ENCODE peak calls at places on chromosomes 1 and 21, in ten cellular contexts. L, B, E, W, G, H, J, Y, O and M are unnamed samples.

GRCh38 chr1:36542024-36542961 is 59.6 kb upstream of the CSF3R start:
- DNase-seq in L (no peak), B (no peak), E (no peak), W (peak; percentile 1), G (no peak), H (no peak), J (no peak), Y (no peak), O (no peak), M (no peak)

GRCh38 chr21:32135401-32136363 is 143.2 kb downstream of the MIS18A start:
- DNase-seq in L (no peak), B (no peak), E (no peak), W (no peak), G (no peak), H (peak; percentile 1), J (no peak), Y (no peak), O (no peak), M (no peak)

GRCh38 chr1:16191916-16192545 is 20.4 kb downstream of the ARHGEF19 start:
- DNase-seq in L (no peak), B (no peak), E (no peak), W (no peak), G (no peak), H (no peak), J (no peak), Y (no peak), O (no peak), M (no peak)

GRCh38 chr21:46077674-46078101 is 20.2 kb upstream of the COL6A2 start:
- DNase-seq in L (no peak), B (no peak), E (no peak), W (no peak), G (peak; percentile 10), H (no peak), J (peak; percentile 3), Y (no peak), O (peak; percentile 13), M (peak; percentile 19)

GRCh38 chr1:159932296-159933285 is 7.3 kb upstream of the TAGLN2 start:
- DNase-seq in L (no peak), B (no peak), E (no peak), W (no peak), G (no peak), H (peak; percentile 26), J (no peak), Y (no peak), O (no peak), M (no peak)

GRCh38 chr1:61269648-61270047 is 187.3 kb downstream of the NFIA start:
- DNase-seq in L (no peak), B (no peak), E (no peak), W (no peak), G (no peak), H (no peak), J (no peak), Y (no peak), O (no peak), M (no peak)

GRCh38 chr1:11062965-11063401 is 3.2 kb upstream of the SRM start:
- DNase-seq in L (no peak), B (no peak), E (no peak), W (no peak), G (no peak), H (no peak), J (no peak), Y (no peak), O (peak; percentile 10), M (no peak)

GRCh38 chr21:8989883-8990325 is 1531.5 kb upstream of the TPTE start:
- DNase-seq in L (peak; percentile 87), B (no peak), E (no peak), W (no peak), G (no peak), H (no peak), J (no peak), Y (no peak), O (no peak), M (no peak)

GRCh38 chr1:78716186-78716585 is 66.6 kb downstream of the IFI44 start:
- DNase-seq in L (no peak), B (no peak), E (no peak), W (no peak), G (no peak), H (peak; percentile 49), J (no peak), Y (no peak), O (no peak), M (no peak)

GRCh38 chr1:185595835-185596667 is 138.1 kb upstream of the HMCN1 start:
- DNase-seq in L (peak; percentile 73), B (peak; percentile 18), E (no peak), W (peak; percentile 61), G (no peak), H (peak; percentile 56), J (peak; percentile 52), Y (peak; percentile 26), O (no peak), M (no peak)

GRCh38 chr1:207002731-207003146 is 29.8 kb downstream of the C1orf116 start:
- DNase-seq in L (no peak), B (no peak), E (no peak), W (no peak), G (peak; percentile 82), H (peak; percentile 26), J (peak; percentile 71), Y (no peak), O (no peak), M (no peak)

GRCh38 chr21:42691901-42692559 is 38.6 kb downstream of the PDE9A start:
- DNase-seq in L (no peak), B (no peak), E (no peak), W (no peak), G (no peak), H (no peak), J (no peak), Y (no peak), O (no peak), M (no peak)

GRCh38 chr1:48936436-48936835 is 159.7 kb upstream of the BEND5 start:
- DNase-seq in L (no peak), B (no peak), E (no peak), W (no peak), G (no peak), H (no peak), J (no peak), Y (no peak), O (no peak), M (no peak)

GRCh38 chr1:203175237-203176181 is at the start of gene MYBPH:
- DNase-seq in L (no peak), B (no peak), E (no peak), W (peak; percentile 63), G (no peak), H (no peak), J (peak; percentile 35), Y (peak; percentile 34), O (no peak), M (no peak)

GRCh38 chr1:43460988-43461693 is 7.4 kb upstream of the HYI start:
- DNase-seq in L (no peak), B (no peak), E (no peak), W (no peak), G (no peak), H (peak; percentile 68), J (no peak), Y (no peak), O (no peak), M (no peak)

GRCh38 chr1:246155923-246156322 is 351.2 kb downstream of the SMYD3 start:
- DNase-seq in L (no peak), B (no peak), E (no peak), W (no peak), G (no peak), H (peak; percentile 31), J (no peak), Y (no peak), O (no peak), M (no peak)

GRCh38 chr1:2633936-2634491 is 1.2 kb upstream of the MMEL1 start:
- DNase-seq in L (no peak), B (no peak), E (peak; percentile 50), W (peak; percentile 54), G (no peak), H (no peak), J (no peak), Y (no peak), O (no peak), M (peak; percentile 37)

GRCh38 chr1:7322283-7322785 is 448.8 kb upstream of the VAMP3 start:
- DNase-seq in L (no peak), B (no peak), E (no peak), W (no peak), G (no peak), H (peak; percentile 65), J (no peak), Y (no peak), O (no peak), M (no peak)

GRCh38 chr21:24436236-24436635 is 1171.0 kb downstream of the MRPL39 start:
- DNase-seq in L (no peak), B (no peak), E (no peak), W (no peak), G (peak; percentile 47), H (no peak), J (no peak), Y (no peak), O (no peak), M (no peak)

DNA sequence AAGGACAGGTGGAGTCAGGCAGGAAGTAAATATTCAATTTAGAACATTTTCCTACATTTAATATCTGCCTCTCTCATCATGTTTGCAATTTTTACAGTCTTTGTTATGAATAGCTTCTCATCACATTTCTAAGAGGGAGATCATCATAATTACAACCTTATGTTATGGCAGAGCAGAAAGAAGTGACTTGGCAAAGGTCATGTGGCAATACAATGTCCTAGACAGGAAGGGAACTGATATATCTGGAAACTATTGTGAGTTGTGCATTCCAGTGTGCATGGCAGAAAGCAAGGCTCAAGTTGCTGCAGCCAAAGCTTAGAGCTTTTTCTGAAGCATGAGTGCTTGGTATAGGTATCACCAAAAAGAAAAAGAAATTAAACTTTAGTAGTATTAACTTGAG is 43.8 kb upstream of the PRRX1 start:
- DNase-seq in L (no peak), B (no peak), E (no peak), W (no peak), G (no peak), H (peak; percentile 14), J (no peak), Y (no peak), O (no peak), M (no peak)
- TF ChIP-seq POLR2A in L (no peak), B (no peak), E (no peak), W (no peak), G (no peak), H (no peak), J (no peak), Y (no peak), O (no peak), M (no peak)

GRCh38 chr1:236998571-236998970 is 5.7 kb downstream of the MT1HL1 start:
- DNase-seq in L (no peak), B (no peak), E (no peak), W (no peak), G (no peak), H (no peak), J (no peak), Y (no peak), O (no peak), M (no peak)
- H3K4me1 ChIP-seq in L (peaks cover 4% of the 10 kb centered on the region), B (no peaks in the 10 kb centered on the region), E (no peaks in the 10 kb centered on the region), W (no peaks in the 10 kb centered on the region), G (no peaks in the 10 kb centered on the region), H (no peaks in the 10 kb centered on the region), J (no peaks in the 10 kb centered on the region), Y (peaks cover 27% of the 10 kb centered on the region), O (no peaks in the 10 kb centered on the region), M (no peaks in the 10 kb centered on the region)

GRCh38 chr1:9428601-9429368 is 110.5 kb upstream of the SLC25A33 start:
- DNase-seq in L (peak; percentile 100), B (peak; percentile 98), E (peak; percentile 99), W (peak; percentile 100), G (peak; percentile 100), H (peak; percentile 99), J (peak; percentile 100), Y (peak; percentile 98), O (peak; percentile 100), M (peak; percentile 100)
- TF ChIP-seq POLR2A in L (peak; percentile 84), B (peak; percentile 54), E (peak; percentile 58), W (no peak), G (peak; percentile 71), H (peak; percentile 63), J (peak; percentile 84), Y (peak; percentile 68), O (peak; percentile 81), M (no peak)

GRCh38 chr21:25949701-25950100 is 214.9 kb downstream of the GABPA start:
- DNase-seq in L (no peak), B (no peak), E (no peak), W (no peak), G (no peak), H (no peak), J (no peak), Y (no peak), O (no peak), M (no peak)
- H3K4me1 ChIP-seq in L (no peaks in the 10 kb centered on the region), B (peaks cover 31% of the 10 kb centered on the region), E (peaks cover 4% of the 10 kb centered on the region), W (no peaks in the 10 kb centered on the region), G (no peaks in the 10 kb centered on the region), H (no peaks in the 10 kb centered on the region), J (peaks cover 5% of the 10 kb centered on the region), Y (no peaks in the 10 kb centered on the region), O (no peaks in the 10 kb centered on the region), M (no peaks in the 10 kb centered on the region)